ENCODE peak calls at places on chromosome 18, in five cellular contexts. B is K562, P is SK-N-SH, W is IMR-90, T is GM12878. A is an unnamed sample.

GRCh38 chr18:12057419-12058039 is 36.1 kb upstream of the ANKRD62 start:
- DNase-seq in B (no peak), P (no peak), W (no peak), T (no peak), A (no peak)

GRCh38 chr18:70420151-70420898 is 131.5 kb downstream of the SOCS6 start:
- DNase-seq in B (no peak), P (no peak), W (peak; percentile 71), T (no peak), A (peak; percentile 66)

GRCh38 chr18:3984163-3984757 is 470.8 kb downstream of the DLGAP1 start:
- DNase-seq in B (no peak), P (no peak), W (no peak), T (peak; percentile 23), A (no peak)

GRCh38 chr18:3692113-3692621 is 242.2 kb downstream of the TGIF1 start:
- DNase-seq in B (no peak), P (no peak), W (no peak), T (no peak), A (peak; percentile 43)

GRCh38 chr18:513826-514530 is 13.5 kb upstream of the COLEC12 start:
- DNase-seq in B (no peak), P (no peak), W (no peak), T (no peak), A (no peak)

GRCh38 chr18:51621103-51621969 is 423.9 kb upstream of the MEX3C start:
- DNase-seq in B (peak; percentile 30), P (peak; percentile 53), W (no peak), T (peak; percentile 12), A (peak; percentile 16)

GRCh38 chr18:75128051-75128605 is 80.8 kb downstream of the PTGR3 start:
- DNase-seq in B (no peak), P (no peak), W (no peak), T (no peak), A (no peak)

GRCh38 chr18:11052800-11053199 is 96.6 kb downstream of the PIEZO2 start:
- DNase-seq in B (no peak), P (no peak), W (peak; percentile 81), T (no peak), A (no peak)

GRCh38 chr18:79801641-79802040 is 3.9 kb downstream of the KCNG2 start:
- DNase-seq in B (no peak), P (no peak), W (no peak), T (no peak), A (no peak)

GRCh38 chr18:59428018-59428417 is 69.0 kb upstream of the LMAN1 start:
- DNase-seq in B (no peak), P (no peak), W (no peak), T (no peak), A (no peak)

GRCh38 chr18:8424917-8425725 is 184.1 kb upstream of the RAB12 start:
- DNase-seq in B (no peak), P (peak; percentile 66), W (peak; percentile 75), T (no peak), A (no peak)

GRCh38 chr18:7681261-7681660 is 114.1 kb downstream of the PTPRM start:
- DNase-seq in B (no peak), P (no peak), W (no peak), T (no peak), A (no peak)

GRCh38 chr18:48407358-48407757 is 1.8 kb downstream of the ZBTB7C start:
- DNase-seq in B (no peak), P (no peak), W (no peak), T (no peak), A (no peak)

DNA sequence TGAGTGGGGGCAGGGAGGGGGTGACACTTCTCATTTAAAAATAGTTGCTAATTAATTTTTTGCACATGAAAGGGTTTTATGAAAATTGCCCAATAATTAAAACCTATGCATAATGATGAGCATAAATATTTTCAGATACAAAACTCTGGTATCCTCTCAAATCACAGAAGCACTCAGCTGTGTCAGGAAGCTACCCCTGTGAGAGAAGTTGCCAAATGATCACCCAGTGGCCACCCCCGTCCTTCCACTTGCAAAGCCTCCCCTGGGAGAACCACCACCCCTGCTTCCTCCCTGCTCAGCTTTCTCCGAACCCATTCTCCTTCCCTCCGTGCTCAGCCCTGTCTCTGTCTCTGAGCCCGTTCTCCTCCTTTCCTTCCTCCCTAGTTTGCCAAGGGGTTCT is 400.2 kb upstream of the SALL3 start:
- DNase-seq in B (no peak), P (no peak), W (no peak), T (no peak), A (no peak)
- TF ChIP-seq RCOR1 in B (no peak), P (no peak), W (no peak), T (no peak), A (no peak)

GRCh38 chr18:23703057-23703986 is 14.1 kb downstream of the LAMA3 start:
- DNase-seq in B (peak; percentile 40), P (peak; percentile 67), W (peak; percentile 79), T (no peak), A (peak; percentile 43)
- TF ChIP-seq RCOR1 in B (no peak), P (no peak), W (no peak), T (no peak), A (no peak)

DNA sequence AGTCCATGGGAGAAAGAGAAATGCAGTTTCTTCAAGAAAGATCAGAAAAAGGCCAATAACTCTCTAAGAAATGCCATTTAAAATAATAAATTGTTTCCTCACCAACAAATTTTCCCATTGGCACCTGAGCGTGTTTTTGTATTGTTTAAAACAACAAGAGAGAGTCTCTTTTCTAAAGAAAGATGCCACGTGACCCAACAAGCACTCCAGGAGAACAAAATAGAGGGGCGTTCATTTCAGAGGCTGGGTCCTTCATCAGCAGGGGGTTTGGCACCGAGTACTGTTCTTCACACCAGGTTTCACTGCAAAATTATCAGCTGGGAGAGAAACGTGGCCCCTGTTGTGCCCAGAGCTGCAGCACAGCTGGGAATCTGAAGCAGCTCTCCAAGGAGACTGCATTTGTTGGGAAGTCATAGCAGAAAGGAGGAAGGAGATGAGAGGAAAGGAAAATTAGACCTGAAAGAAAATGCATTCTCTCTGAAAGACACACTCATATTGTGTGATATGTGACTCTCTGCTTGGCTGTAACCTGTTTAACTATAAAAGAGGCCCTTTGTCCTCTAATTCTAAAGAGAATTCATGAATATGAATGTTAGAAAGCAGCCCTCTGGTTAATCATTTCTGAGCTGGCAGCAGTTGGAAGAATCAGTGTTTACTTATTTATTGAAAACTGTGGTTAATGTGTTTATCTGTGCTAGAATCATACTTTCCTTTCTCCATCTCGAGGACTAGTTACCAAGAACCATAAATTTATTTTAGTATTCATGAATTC is 205.3 kb upstream of the CDH20 start:
- DNase-seq in B (no peak), P (no peak), W (no peak), T (no peak), A (no peak)
- TF ChIP-seq RCOR1 in B (no peak), P (no peak), W (no peak), T (no peak), A (no peak)

GRCh38 chr18:13660510-13660909 is 65.8 kb downstream of the FAM210A start:
- DNase-seq in B (no peak), P (no peak), W (no peak), T (no peak), A (no peak)
- TF ChIP-seq RCOR1 in B (no peak), P (no peak), W (no peak), T (no peak), A (no peak)

DNA sequence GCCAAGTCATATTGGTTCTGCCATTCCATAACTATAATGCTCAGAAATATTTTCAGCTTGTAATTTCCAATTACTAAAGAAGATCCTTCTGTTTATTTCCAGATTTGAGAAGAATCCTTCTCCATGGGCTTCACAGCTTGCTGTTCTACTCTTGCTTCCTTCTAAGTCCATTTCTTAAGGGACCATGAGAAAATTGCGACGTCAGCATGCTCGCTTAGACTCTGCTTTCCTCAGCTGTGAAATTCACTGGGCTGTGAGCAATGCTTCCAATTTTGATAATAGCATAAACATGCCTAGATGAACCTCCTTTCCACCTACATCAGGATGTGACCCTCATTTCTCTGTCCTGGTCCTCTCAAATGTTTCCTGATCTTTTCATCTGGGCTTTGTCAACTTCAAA is 145.3 kb upstream of the CDH20 start:
- DNase-seq in B (no peak), P (no peak), W (no peak), T (no peak), A (no peak)
- TF ChIP-seq RCOR1 in B (no peak), P (no peak), W (no peak), T (no peak), A (no peak)

DNA sequence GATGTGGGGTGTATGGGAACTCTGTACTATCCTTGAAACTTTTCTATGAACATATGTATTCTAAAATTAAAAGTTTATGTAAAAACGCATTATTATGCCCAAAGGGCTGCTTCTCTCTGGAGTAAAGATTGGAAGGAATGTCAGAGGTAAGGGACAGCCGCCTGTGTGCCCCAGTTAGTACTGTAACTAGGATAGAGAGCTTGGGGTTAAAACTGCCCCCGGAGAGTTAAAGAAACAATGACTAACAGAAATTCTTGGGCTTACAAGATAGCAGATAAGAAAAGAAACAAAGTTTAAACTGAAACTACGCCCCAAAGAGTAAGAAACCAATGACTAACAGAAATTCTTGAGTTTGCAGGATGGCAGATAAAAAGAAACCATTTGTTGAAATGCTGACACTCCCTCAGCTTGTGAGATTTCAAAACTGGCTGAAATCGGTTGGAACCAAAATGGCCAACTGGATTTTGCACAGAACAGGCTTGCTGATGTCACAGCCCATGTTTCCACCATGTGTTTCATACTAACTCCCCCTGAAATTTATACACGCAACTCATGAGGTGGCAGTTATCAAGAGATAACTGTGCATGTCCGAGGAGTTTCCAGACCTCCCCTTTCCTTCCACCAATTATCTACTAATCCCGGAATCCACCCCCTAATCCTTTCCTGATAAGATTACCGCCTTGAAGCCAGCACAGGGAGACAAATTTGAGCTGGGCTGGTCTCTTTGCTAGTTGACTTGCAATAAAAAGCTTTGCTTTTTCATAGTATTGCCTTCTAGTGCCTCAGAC is 8.7 kb upstream of the TXNDC2 start:
- DNase-seq in B (peak; percentile 80), P (peak; percentile 20), W (peak; percentile 97), T (no peak), A (peak; percentile 35)
- TF ChIP-seq RCOR1 in B (peak; percentile 82), P (no peak), W (no peak), T (no peak), A (no peak)

GRCh38 chr18:28078298-28078697 is 98.6 kb downstream of the CDH2 start:
- DNase-seq in B (no peak), P (no peak), W (no peak), T (no peak), A (peak; percentile 44)
- TF ChIP-seq RCOR1 in B (no peak), P (no peak), W (no peak), T (no peak), A (no peak)

GRCh38 chr18:54202851-54203250 is 21.6 kb downstream of the MBD2 start:
- DNase-seq in B (no peak), P (no peak), W (no peak), T (no peak), A (no peak)
- TF ChIP-seq RCOR1 in B (no peak), P (no peak), W (no peak), T (no peak), A (no peak)

GRCh38 chr18:34643982-34644381 is 66.1 kb upstream of the DTNA start:
- DNase-seq in B (no peak), P (peak; percentile 12), W (peak; percentile 12), T (no peak), A (no peak)

GRCh38 chr18:34650121-34650545 is 60.0 kb upstream of the DTNA start:
- DNase-seq in B (no peak), P (no peak), W (peak; percentile 88), T (no peak), A (no peak)

GRCh38 chr18:34648269-34648668 is 61.8 kb upstream of the DTNA start:
- DNase-seq in B (no peak), P (no peak), W (no peak), T (no peak), A (no peak)

GRCh38 chr18:34649072-34649471 is 61.0 kb upstream of the DTNA start:
- DNase-seq in B (no peak), P (no peak), W (peak; percentile 56), T (no peak), A (no peak)

GRCh38 chr18:34647251-34647650 is 62.8 kb upstream of the DTNA start:
- DNase-seq in B (peak; percentile 11), P (no peak), W (no peak), T (no peak), A (peak; percentile 0)
- TF ChIP-seq RCOR1 in B (no peak), P (no peak), W (no peak), T (no peak), A (no peak)